ENCODE peak calls at places on chromosome 19, in ten cellular contexts. I is posterior vena cava; H is stimulated activated CD8-positive, alpha-beta memory T cell treated with anti-CD3 and anti-CD28 coated beads, Interleukin-2, amount 100 ng/mL, for 48 hours; O is neuronal stem cell; Q is kidney glomerular epithelial cell; C is activated CD8-positive, alpha-beta memory T cell treated with anti-CD3 and anti-CD28 coated beads, Interleukin-2, amount 50 U/mL, for 4 hours; P is progenitor cell of endocrine pancreas; V is fibroblast of villous mesenchyme; E is T-helper 1 cell; B is transverse colon. A is an unnamed sample.
A peak's percentile ranks its signal among the peaks of the same experiment; 100 is the strongest.

GRCh38 chr19:38142176-38143035 is 81.6 kb downstream of the DPF1 start:
- DNase-seq in C (peak; percentile 49), V (peak; percentile 63), E (peak; percentile 7), B (peak; percentile 15), H (peak; percentile 51), P (peak; percentile 38), I (peak; percentile 84), Q (no peak), O (peak; percentile 68), A (peak; percentile 70)

GRCh38 chr19:42109896-42110295 is 22.4 kb downstream of the POU2F2 start:
- DNase-seq in C (no peak), H (no peak), O (no peak), V (no peak), E (no peak), I (no peak), Q (no peak), P (no peak), B (no peak), A (no peak)

GRCh38 chr19:42459926-42460325 is 17.2 kb upstream of the CXCL17 start:
- DNase-seq in B (no peak), O (no peak), Q (no peak), P (no peak), I (no peak), V (no peak), E (no peak), C (no peak), H (no peak), A (no peak)

GRCh38 chr19:4115818-4116385 is 8.0 kb downstream of the MAP2K2 start:
- DNase-seq in E (no peak), P (no peak), V (no peak), C (no peak), I (no peak), Q (no peak), O (no peak), H (peak; percentile 17), B (no peak), A (no peak)

GRCh38 chr19:56176881-56177280 is 1.1 kb downstream of the GALP start:
- DNase-seq in B (no peak), V (no peak), P (no peak), Q (no peak), C (no peak), E (no peak), I (no peak), O (no peak), H (no peak), A (no peak)

GRCh38 chr19:29620931-29621351 is 14.9 kb downstream of the POP4 start:
- DNase-seq in V (no peak), H (peak; percentile 56), Q (no peak), I (no peak), E (no peak), P (no peak), B (peak; percentile 18), C (peak; percentile 57), O (no peak), A (no peak)

GRCh38 chr19:13066933-13067831 is 35.5 kb downstream of the LYL1 start:
- DNase-seq in E (no peak), V (no peak), Q (no peak), C (no peak), O (no peak), B (peak; percentile 60), H (no peak), I (no peak), P (no peak), A (no peak)

GRCh38 chr19:55901369-55902079 is 30.6 kb downstream of the NLRP13 start:
- DNase-seq in V (no peak), P (no peak), E (no peak), C (no peak), I (no peak), B (no peak), Q (no peak), H (no peak), O (no peak), A (no peak)

GRCh38 chr19:48378194-48378570 is 13.2 kb downstream of the KDELR1 start:
- DNase-seq in Q (no peak), B (no peak), P (no peak), V (no peak), E (no peak), I (no peak), O (no peak), C (no peak), H (no peak), A (no peak)

GRCh38 chr19:18999016-18999758 is 34.1 kb downstream of the SUGP2 start:
- DNase-seq in B (no peak), C (no peak), V (peak; percentile 19), Q (no peak), O (no peak), E (no peak), I (no peak), P (no peak), H (no peak), A (no peak)

GRCh38 chr19:13484141-13484540 is 22.1 kb downstream of the CACNA1A start:
- DNase-seq in O (no peak), I (no peak), V (no peak), C (no peak), E (no peak), B (no peak), H (no peak), Q (no peak), P (no peak), A (no peak)

GRCh38 chr19:8336665-8337064 is 6.4 kb downstream of the KANK3 start:
- DNase-seq in P (no peak), E (no peak), V (no peak), O (no peak), B (no peak), I (no peak), C (no peak), Q (no peak), H (no peak), A (no peak)

GRCh38 chr19:2962018-2962670 is 15.2 kb upstream of the TLE6 start:
- DNase-seq in E (peak; percentile 58), P (peak; percentile 37), O (peak; percentile 90), I (no peak), Q (peak; percentile 74), H (no peak), B (peak; percentile 47), V (peak; percentile 82), C (peak; percentile 29), A (peak; percentile 80)

GRCh38 chr19:3387645-3388589 is 21.5 kb downstream of the NFIC start:
- DNase-seq in V (peak; percentile 70), O (no peak), H (no peak), P (no peak), C (no peak), B (peak; percentile 89), Q (peak; percentile 22), I (peak; percentile 92), E (no peak), A (no peak)

GRCh38 chr19:39196860-39197562 is at the start of gene NCCRP1:
- DNase-seq in E (no peak), Q (no peak), C (no peak), O (peak; percentile 62), B (no peak), H (no peak), I (no peak), P (no peak), V (no peak), A (no peak)

GRCh38 chr19:41638624-41639023 is 11.8 kb upstream of the CEACAM4 start:
- DNase-seq in O (no peak), P (no peak), Q (no peak), E (no peak), I (no peak), B (no peak), C (no peak), H (no peak), V (no peak), A (no peak)

GRCh38 chr19:2477732-2478191 is 1.8 kb downstream of the GADD45B start:
- DNase-seq in C (peak; percentile 36), Q (peak; percentile 31), P (no peak), I (peak; percentile 84), B (peak; percentile 54), E (peak; percentile 25), H (no peak), O (no peak), V (peak; percentile 55), A (peak; percentile 77)

GRCh38 chr19:55697698-55698097 is 22.7 kb downstream of the EPN1 start:
- DNase-seq in B (no peak), Q (no peak), P (no peak), C (no peak), I (peak; percentile 24), E (no peak), O (no peak), V (no peak), H (no peak), A (no peak)

GRCh38 chr19:24029941-24030636 is 56.9 kb upstream of the ZNF254 start:
- DNase-seq in I (no peak), B (no peak), P (no peak), Q (no peak), C (no peak), V (no peak), O (no peak), E (no peak), H (no peak), A (no peak)

GRCh38 chr19:52942371-52943133 is 19.3 kb upstream of the ZNF888 start:
- DNase-seq in O (peak; percentile 79), B (peak; percentile 98), I (peak; percentile 98), V (peak; percentile 83), Q (peak; percentile 71), E (peak; percentile 93), C (peak; percentile 96), P (peak; percentile 93), H (peak; percentile 90), A (peak; percentile 97)

GRCh38 chr19:5200844-5201243 is 139.8 kb downstream of the PTPRS start:
- DNase-seq in B (no peak), H (no peak), V (no peak), O (no peak), C (no peak), Q (no peak), E (no peak), I (no peak), P (no peak), A (no peak)

GRCh38 chr19:41807176-41807575 is 10.8 kb downstream of the CEACAM3 start:
- DNase-seq in V (no peak), E (no peak), C (no peak), B (no peak), I (no peak), O (no peak), Q (no peak), H (no peak), P (no peak), A (no peak)

GRCh38 chr19:3573858-3574637 is 1.3 kb downstream of the HMG20B start:
- DNase-seq in B (peak; percentile 96), O (peak; percentile 88), E (peak; percentile 75), C (peak; percentile 72), P (peak; percentile 54), H (peak; percentile 97), Q (peak; percentile 89), V (peak; percentile 96), I (peak; percentile 97), A (peak; percentile 75)

GRCh38 chr19:48396871-48397176 is 3.4 kb downstream of the GRIN2D start:
- DNase-seq in H (no peak), Q (no peak), E (no peak), B (no peak), V (no peak), I (no peak), C (no peak), P (no peak), O (no peak), A (no peak)

GRCh38 chr19:48310227-48310626 is 15.1 kb upstream of the EMP3 start:
- DNase-seq in O (no peak), B (no peak), H (no peak), P (no peak), C (no peak), E (no peak), I (no peak), V (peak; percentile 19), Q (no peak), A (no peak)

GRCh38 chr19:36528921-36529518 is 949 bp upstream of the ZNF260 start:
- DNase-seq in V (no peak), Q (no peak), O (no peak), I (no peak), B (no peak), E (peak; percentile 0), P (no peak), C (no peak), H (peak; percentile 13), A (peak; percentile 68)

GRCh38 chr19:43747557-43748204 is 7.1 kb downstream of the SMG9 start:
- DNase-seq in P (no peak), B (no peak), H (no peak), Q (no peak), O (no peak), E (no peak), C (no peak), V (no peak), I (no peak), A (no peak)

GRCh38 chr19:29311391-29311790 is 98.4 kb upstream of the UQCRFS1 start:
- DNase-seq in O (no peak), P (no peak), H (no peak), Q (no peak), C (no peak), V (no peak), B (no peak), I (peak; percentile 58), E (no peak), A (no peak)